ENCODE peak calls at places on chromosomes 6 and 20, in ten cellular contexts. S is cardiac fibroblast; Y is CD8-positive, alpha-beta T cell; X is BJ; L is H9; I is upper lobe of right lung; O is LNCaP clone FGC; Q is mucosa of descending colon; E is MM.1S; W is progenitor cell of endocrine pancreas. K is an unnamed sample.

GRCh38 chr6:135830452-135830851 is 21.0 kb upstream of the PDE7B start:
- DNase-seq in S (peak), Y (no peak), X (no peak), L (no peak), I (no peak), O (no peak), Q (no peak), E (no peak), W (no peak), K (no peak)

GRCh38 chr6:116328528-116328903 is 42.2 kb upstream of the DSE start:
- DNase-seq in S (peak), Y (no peak), X (peak), L (no peak), I (no peak), O (no peak), Q (no peak), E (no peak), W (no peak), K (no peak)

GRCh38 chr6:123316733-123317323 is 319.9 kb downstream of the TRDN start:
- DNase-seq in S (peak), Y (no peak), X (no peak), L (no peak), I (no peak), O (no peak), Q (no peak), E (peak), W (no peak), K (no peak)

GRCh38 chr20:17993546-17993945 is 24.7 kb downstream of the MGME1 start:
- DNase-seq in S (no peak), Y (no peak), X (no peak), L (no peak), I (no peak), O (no peak), Q (no peak), E (no peak), W (no peak), K (no peak)

GRCh38 chr6:14703586-14703985 is 542.3 kb upstream of the JARID2 start:
- DNase-seq in S (no peak), Y (no peak), X (no peak), L (no peak), I (no peak), O (no peak), Q (no peak), E (no peak), W (no peak), K (no peak)

GRCh38 chr6:137640086-137640485 is 145.9 kb upstream of the OLIG3 start:
- DNase-seq in S (no peak), Y (no peak), X (no peak), L (no peak), I (no peak), O (no peak), Q (no peak), E (no peak), W (no peak), K (no peak)

GRCh38 chr6:159065751-159066329 is 21.0 kb upstream of the TAGAP start:
- DNase-seq in S (no peak), Y (no peak), X (no peak), L (no peak), I (no peak), O (no peak), Q (no peak), E (no peak), W (no peak), K (no peak)

GRCh38 chr6:33738879-33739278 is 7.8 kb downstream of the IP6K3 start:
- DNase-seq in S (no peak), Y (no peak), X (no peak), L (no peak), I (no peak), O (no peak), Q (no peak), E (no peak), W (no peak), K (no peak)

GRCh38 chr6:100347901-100348550 is 116.7 kb downstream of the SIM1 start:
- DNase-seq in S (peak), Y (no peak), X (no peak), L (no peak), I (no peak), O (no peak), Q (no peak), E (peak), W (no peak), K (no peak)

GRCh38 chr6:150238294-150238693 is 95.5 kb downstream of the PPP1R14C start:
- DNase-seq in S (peak), Y (no peak), X (no peak), L (no peak), I (peak), O (no peak), Q (no peak), E (no peak), W (no peak), K (no peak)

DNA sequence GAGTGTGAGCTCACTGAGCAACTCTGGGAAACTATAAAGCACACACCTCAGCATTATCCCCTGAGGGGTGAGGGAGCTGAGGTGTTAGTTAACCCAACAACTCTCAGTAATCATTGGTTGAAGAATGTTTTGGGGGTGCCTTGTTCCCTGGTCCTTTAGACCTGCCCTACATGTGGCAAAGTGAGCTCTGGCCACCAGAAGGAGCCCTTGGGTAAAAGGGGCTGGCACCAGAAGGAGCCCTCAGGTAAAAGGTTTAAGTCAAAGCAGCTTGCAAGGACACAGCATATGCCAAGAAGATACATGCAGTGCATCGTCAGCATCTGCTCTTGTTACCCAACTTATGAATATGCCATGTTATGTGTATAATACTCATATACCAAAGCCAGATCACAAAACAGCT is 1081.7 kb downstream of the KIF16B start:
- DNase-seq in S (no peak), Y (no peak), X (no peak), L (peak), I (no peak), O (no peak), Q (no peak), E (no peak), W (no peak), K (no peak)
- TF ChIP-seq CTCF in S (no peak), Y (no peak), X (peak), L (peak), I (peak), O (peak), Q (no peak), E (peak), W (peak), K (no peak)

GRCh38 chr6:73942581-73942980 is 246.6 kb downstream of the CD109 start:
- DNase-seq in S (peak), Y (no peak), X (peak), L (peak), I (no peak), O (no peak), Q (no peak), E (no peak), W (no peak), K (no peak)
- TF ChIP-seq CTCF in S (peak), Y (no peak), X (no peak), L (peak), I (no peak), O (peak), Q (no peak), E (no peak), W (peak), K (no peak)

GRCh38 chr20:57934913-57935312 is 225.1 kb upstream of the PMEPA1 start:
- DNase-seq in S (no peak), Y (no peak), X (no peak), L (no peak), I (no peak), O (no peak), Q (no peak), E (no peak), W (no peak), K (no peak)

GRCh38 chr20:57930328-57930727 is 220.5 kb upstream of the PMEPA1 start:
- DNase-seq in S (no peak), Y (no peak), X (no peak), L (no peak), I (peak), O (no peak), Q (no peak), E (no peak), W (no peak), K (no peak)

GRCh38 chr20:57936636-57937310 is 227.0 kb upstream of the PMEPA1 start:
- DNase-seq in S (no peak), Y (no peak), X (no peak), L (no peak), I (no peak), O (no peak), Q (no peak), E (no peak), W (no peak), K (no peak)

GRCh38 chr20:57932227-57932864 is 222.5 kb upstream of the PMEPA1 start:
- DNase-seq in S (no peak), Y (no peak), X (no peak), L (no peak), I (peak), O (no peak), Q (no peak), E (no peak), W (no peak), K (no peak)

GRCh38 chr20:57934007-57934805 is 224.4 kb upstream of the PMEPA1 start:
- DNase-seq in S (no peak), Y (no peak), X (no peak), L (no peak), I (no peak), O (no peak), Q (no peak), E (no peak), W (no peak), K (no peak)
- TF ChIP-seq CTCF in S (no peak), Y (no peak), X (no peak), L (no peak), I (no peak), O (no peak), Q (no peak), E (no peak), W (no peak), K (no peak)

DNA sequence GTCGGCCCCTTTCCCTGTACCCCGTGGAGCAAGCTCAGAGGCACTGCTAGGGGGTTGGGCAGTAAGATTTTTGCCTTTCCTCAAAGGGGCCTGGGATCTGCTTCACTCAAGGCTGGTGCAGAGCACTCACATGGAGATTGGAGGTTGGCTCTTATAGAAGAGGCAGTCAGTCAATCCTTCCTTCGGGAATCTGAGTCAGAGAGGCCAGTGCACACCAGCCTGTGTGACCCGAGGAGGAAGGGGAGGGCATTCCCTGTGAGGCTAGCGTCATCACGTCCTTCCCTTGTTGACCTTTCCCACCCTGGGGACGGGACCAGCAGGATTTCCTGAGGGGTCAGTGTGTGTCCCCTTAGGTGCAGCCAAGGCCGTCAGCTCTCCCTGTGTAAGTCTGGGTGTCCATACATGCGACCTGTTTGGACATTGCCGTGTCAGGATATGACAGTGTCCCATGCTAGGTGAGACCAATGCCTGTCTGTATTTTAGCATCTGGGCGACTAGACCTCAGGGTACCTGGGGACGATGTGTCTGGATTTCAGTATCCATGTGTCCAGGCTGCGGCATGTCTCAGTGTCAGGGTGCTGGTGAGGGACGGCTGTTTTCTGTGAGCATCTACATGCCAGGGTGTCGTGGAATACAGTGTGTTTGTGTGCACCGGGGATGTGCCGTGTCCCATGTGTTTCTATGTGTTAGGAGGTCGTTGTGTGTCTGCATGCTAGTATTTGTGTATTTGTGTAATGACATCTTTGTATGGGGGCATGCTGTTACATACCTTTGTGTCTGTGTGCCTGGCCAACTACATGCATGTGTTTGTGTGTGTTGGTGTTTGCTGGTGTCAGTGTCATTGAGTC is 2.8 kb upstream of the ZNF512B start:
- DNase-seq in S (peak), Y (no peak), X (no peak), L (peak), I (no peak), O (no peak), Q (no peak), E (no peak), W (no peak), K (no peak)
- TF ChIP-seq CTCF in S (no peak), Y (no peak), X (no peak), L (no peak), I (no peak), O (no peak), Q (no peak), E (no peak), W (no peak), K (no peak)

GRCh38 chr20:61872371-61872900 is 193.2 kb downstream of the TAF4 start:
- DNase-seq in S (no peak), Y (no peak), X (no peak), L (no peak), I (no peak), O (no peak), Q (peak), E (no peak), W (no peak), K (no peak)

GRCh38 chr20:61875996-61876395 is 189.7 kb downstream of the TAF4 start:
- DNase-seq in S (no peak), Y (no peak), X (no peak), L (no peak), I (no peak), O (no peak), Q (peak), E (no peak), W (no peak), K (no peak)

GRCh38 chr20:61873651-61874420 is 191.8 kb downstream of the TAF4 start:
- DNase-seq in S (no peak), Y (no peak), X (no peak), L (no peak), I (no peak), O (no peak), Q (peak), E (no peak), W (no peak), K (no peak)

GRCh38 chr20:61875221-61875885 is 190.3 kb downstream of the TAF4 start:
- DNase-seq in S (no peak), Y (no peak), X (no peak), L (peak), I (no peak), O (no peak), Q (peak), E (no peak), W (no peak), K (peak)

GRCh38 chr20:61874421-61875068 is 191.1 kb downstream of the TAF4 start:
- DNase-seq in S (peak), Y (no peak), X (no peak), L (peak), I (no peak), O (peak), Q (peak), E (no peak), W (no peak), K (peak)
- TF ChIP-seq CTCF in S (peak), Y (no peak), X (no peak), L (peak), I (no peak), O (peak), Q (no peak), E (no peak), W (no peak), K (peak)

DNA sequence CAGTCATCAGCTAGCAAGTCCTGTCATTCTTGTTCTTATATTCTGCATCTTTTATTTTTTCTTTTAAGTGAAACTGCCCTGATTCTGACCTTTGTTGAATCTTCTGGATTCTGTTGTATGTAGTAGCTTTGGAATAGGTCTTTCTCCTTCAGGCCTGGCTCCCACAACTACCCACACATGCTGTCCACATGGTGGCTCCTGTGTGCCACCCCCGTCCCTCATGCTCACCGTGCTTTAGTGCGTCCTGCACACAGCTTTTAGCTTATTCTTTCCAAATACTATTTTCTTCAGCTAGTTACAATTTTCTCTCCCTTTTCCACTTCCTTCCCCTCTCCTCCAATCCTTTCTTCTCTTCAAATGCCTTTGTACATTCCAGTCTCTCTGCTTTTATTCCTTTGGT is 61.8 kb downstream of the CTNNBL1 start:
- DNase-seq in S (no peak), Y (no peak), X (no peak), L (no peak), I (no peak), O (no peak), Q (no peak), E (no peak), W (no peak), K (peak)
- TF ChIP-seq CTCF in S (no peak), Y (no peak), X (peak), L (peak), I (no peak), O (peak), Q (no peak), E (no peak), W (peak), K (no peak)

DNA sequence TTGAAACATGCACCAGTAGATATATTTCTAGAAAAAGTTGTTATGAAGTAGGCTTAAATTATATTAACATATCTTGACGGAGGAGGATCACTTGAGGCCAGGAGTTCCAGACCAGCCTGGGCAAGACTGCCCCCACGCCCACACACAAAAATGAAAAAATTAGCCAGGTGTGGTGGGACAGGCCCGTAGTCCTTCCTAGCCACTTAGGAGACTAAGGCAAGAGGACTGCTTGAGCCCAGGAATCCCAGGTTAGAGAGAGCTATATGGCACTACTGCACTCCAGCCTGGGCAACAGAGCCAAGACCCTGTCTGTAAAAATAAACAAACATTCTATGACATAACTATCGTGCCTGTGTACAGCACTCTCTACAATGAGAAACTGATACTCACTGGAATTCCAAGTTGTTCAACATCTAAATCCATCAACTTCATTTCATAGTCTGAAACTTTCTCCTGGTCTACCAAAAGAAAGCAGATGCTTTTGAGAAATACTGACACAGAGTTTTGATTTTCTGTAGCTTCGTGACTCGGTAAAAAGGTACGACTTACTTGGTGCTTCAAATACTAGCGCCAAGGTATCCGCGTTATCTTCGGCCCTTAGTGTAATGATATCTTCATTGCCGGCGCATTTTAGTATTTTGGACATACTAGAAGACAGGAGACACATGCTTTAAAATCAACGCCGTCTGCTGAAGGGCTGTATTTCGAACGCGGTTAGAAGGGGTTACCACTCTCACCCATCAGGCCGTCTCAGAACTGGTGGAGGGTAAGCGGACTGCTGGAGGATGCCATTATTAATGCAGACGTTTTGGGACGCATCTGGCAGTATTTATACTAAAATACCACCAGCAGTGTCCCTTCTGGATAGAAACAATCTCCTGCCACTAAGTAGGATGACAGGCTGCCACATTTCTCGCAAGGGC is 1.3 kb downstream of the PCNA start:
- DNase-seq in S (no peak), Y (no peak), X (no peak), L (no peak), I (no peak), O (no peak), Q (no peak), E (peak), W (no peak), K (no peak)
- TF ChIP-seq CTCF in S (no peak), Y (no peak), X (no peak), L (no peak), I (no peak), O (no peak), Q (no peak), E (no peak), W (no peak), K (no peak)

GRCh38 chr20:4016349-4017050 is 1.1 kb upstream of the RNF24 start:
- DNase-seq in S (no peak), Y (no peak), X (no peak), L (no peak), I (no peak), O (no peak), Q (no peak), E (no peak), W (no peak), K (no peak)

GRCh38 chr20:4013041-4013440 is 2.3 kb downstream of the RNF24 start:
- DNase-seq in S (no peak), Y (no peak), X (no peak), L (no peak), I (no peak), O (no peak), Q (no peak), E (no peak), W (no peak), K (no peak)

GRCh38 chr20:4012631-4013030 is 2.7 kb downstream of the RNF24 start:
- DNase-seq in S (peak), Y (no peak), X (peak), L (no peak), I (no peak), O (no peak), Q (no peak), E (no peak), W (no peak), K (no peak)

GRCh38 chr20:4011226-4011975 is 4.0 kb downstream of the RNF24 start:
- DNase-seq in S (peak), Y (no peak), X (no peak), L (no peak), I (no peak), O (no peak), Q (no peak), E (no peak), W (no peak), K (no peak)

DNA sequence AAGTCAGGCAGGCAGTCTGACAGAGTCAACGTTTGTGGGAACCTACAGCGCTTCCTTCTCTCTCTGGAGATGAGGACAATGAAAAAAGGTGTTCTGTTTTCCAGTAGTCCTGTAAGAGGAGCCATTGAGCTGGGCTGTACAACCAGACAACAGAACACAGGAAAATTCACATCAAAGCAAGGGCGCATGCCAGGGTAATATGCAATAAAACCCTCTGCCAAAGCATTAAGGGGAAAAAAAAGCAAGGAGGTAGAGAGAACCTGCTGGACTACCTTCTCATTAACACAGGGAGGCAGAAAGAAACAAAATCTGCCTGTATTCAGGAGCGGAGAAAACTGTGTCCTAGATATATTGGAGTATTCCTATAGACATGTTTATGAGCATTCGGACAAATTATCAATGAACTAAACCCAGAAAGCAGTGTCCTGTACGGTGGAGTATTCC is 1.3 kb downstream of the RNF24 start:
- DNase-seq in S (peak), Y (peak), X (peak), L (no peak), I (no peak), O (peak), Q (no peak), E (peak), W (no peak), K (no peak)
- TF ChIP-seq CTCF in S (peak), Y (peak), X (peak), L (peak), I (peak), O (peak), Q (peak), E (peak), W (peak), K (peak)

GRCh38 chr20:1440024-1440423 is 26.6 kb downstream of the NSFL1C start:
- DNase-seq in S (peak), Y (no peak), X (no peak), L (peak), I (no peak), O (no peak), Q (no peak), E (no peak), W (no peak), K (no peak)
- TF ChIP-seq CTCF in S (peak), Y (no peak), X (peak), L (peak), I (no peak), O (peak), Q (no peak), E (peak), W (peak), K (no peak)